ENCODE peak calls at places on chromosome 2, in five cellular contexts. U, N, D, E and Q are unnamed samples.

GRCh38 chr2:58871469-58872142 is 630.5 kb upstream of the FANCL start:
- DNase-seq in N (no peak), U (no peak), E (no peak), D (no peak), Q (no peak)

GRCh38 chr2:17646838-17647701 is 106.5 kb downstream of the SMC6 start:
- DNase-seq in D (peak), E (no peak), U (no peak), N (no peak), Q (no peak)

GRCh38 chr2:205850611-205851010 is 168.3 kb downstream of the NRP2 start:
- DNase-seq in U (no peak), E (no peak), N (no peak), D (no peak), Q (no peak)

GRCh38 chr2:221850076-221850475 is 278.0 kb upstream of the EPHA4 start:
- DNase-seq in N (no peak), E (no peak), U (no peak), D (no peak), Q (no peak)

GRCh38 chr2:19863303-19864041 is 38.3 kb downstream of the TTC32 start:
- DNase-seq in E (peak), D (peak), N (peak), U (peak), Q (peak)

GRCh38 chr2:211401328-211401727 is 844.9 kb downstream of the CPS1 start:
- DNase-seq in D (no peak), N (no peak), U (no peak), E (no peak), Q (no peak)

GRCh38 chr2:196592912-196593881 is 46.3 kb upstream of the CCDC150 start:
- DNase-seq in E (no peak), U (no peak), N (peak), D (peak), Q (peak)

GRCh38 chr2:182895798-182896197 is 29.4 kb upstream of the FRZB start:
- DNase-seq in U (no peak), N (no peak), D (no peak), E (no peak), Q (no peak)

GRCh38 chr2:169743549-169743948 is 9.9 kb downstream of the KLHL23 start:
- DNase-seq in N (no peak), D (no peak), E (no peak), U (no peak), Q (no peak)

GRCh38 chr2:201008000-201008829 is 44.8 kb upstream of the ORC2 start:
- DNase-seq in U (no peak), E (no peak), N (no peak), D (peak), Q (no peak)

GRCh38 chr2:202135111-202135874 is 62.2 kb downstream of the KIAA2012 start:
- DNase-seq in E (peak), N (no peak), D (peak), U (no peak), Q (peak)

GRCh38 chr2:46914578-46915230 is 902 bp downstream of the MCFD2 start:
- DNase-seq in U (no peak), E (no peak), D (no peak), N (no peak), Q (no peak)

GRCh38 chr2:233051241-233052149 is 8.6 kb upstream of the INPP5D start:
- DNase-seq in E (peak), U (no peak), D (no peak), N (peak), Q (peak)

GRCh38 chr2:133434962-133435668 is 133.1 kb downstream of the NCKAP5 start:
- DNase-seq in U (no peak), E (no peak), N (no peak), D (no peak), Q (peak)

GRCh38 chr2:232979871-232980461 is 33.1 kb downstream of the NGEF start:
- DNase-seq in E (no peak), U (no peak), N (no peak), D (peak), Q (no peak)

GRCh38 chr2:190782264-190782663 is 98.4 kb upstream of the GLS start:
- DNase-seq in D (no peak), U (no peak), E (no peak), N (no peak), Q (no peak)

GRCh38 chr2:196234672-196235071 is 63.3 kb upstream of the STK17B start:
- DNase-seq in U (peak), N (no peak), D (no peak), E (no peak), Q (no peak)

GRCh38 chr2:140376686-140377085 is 1596.5 kb upstream of the NXPH2 start:
- DNase-seq in N (no peak), E (no peak), U (no peak), D (no peak), Q (no peak)

GRCh38 chr2:149084924-149085795 is 46.7 kb downstream of the LYPD6B start:
- DNase-seq in U (peak), N (no peak), E (no peak), D (no peak), Q (no peak)

GRCh38 chr2:45944075-45944474 is 292.6 kb downstream of the PRKCE start:
- DNase-seq in N (no peak), E (no peak), D (no peak), U (no peak), Q (no peak)

GRCh38 chr2:167353605-167354280 is 465.5 kb downstream of the XIRP2 start:
- DNase-seq in E (no peak), D (no peak), N (no peak), U (no peak), Q (no peak)

GRCh38 chr2:237600205-237600846 is 9.8 kb upstream of the RAB17 start:
- DNase-seq in D (no peak), N (no peak), E (no peak), U (no peak), Q (peak)

GRCh38 chr2:8572712-8573233 is 109.1 kb upstream of the ID2 start:
- DNase-seq in D (no peak), E (no peak), U (no peak), N (peak), Q (no peak)

GRCh38 chr2:144509548-144510205 is 10.2 kb downstream of the ZEB2 start:
- DNase-seq in U (no peak), D (no peak), N (no peak), E (no peak), Q (no peak)

GRCh38 chr2:44895061-44895460 is 46.4 kb upstream of the SIX3 start:
- DNase-seq in D (no peak), U (no peak), E (no peak), N (no peak), Q (no peak)

GRCh38 chr2:110740747-110741349 is 8.5 kb downstream of the ACOXL start:
- DNase-seq in N (no peak), U (no peak), E (no peak), D (no peak), Q (no peak)

GRCh38 chr2:73939419-73939818 is 12.7 kb downstream of the DGUOK start:
- DNase-seq in N (peak), U (no peak), E (peak), D (no peak), Q (peak)

GRCh38 chr2:197972017-197972416 is 167.6 kb downstream of the PLCL1 start:
- DNase-seq in U (no peak), E (no peak), D (peak), N (no peak), Q (peak)

GRCh38 chr2:238585836-238586821 is 159.4 kb downstream of the ASB1 start:
- DNase-seq in E (no peak), U (no peak), D (no peak), N (peak), Q (no peak)

GRCh38 chr2:57934659-57935058 is 111.9 kb upstream of the VRK2 start:
- DNase-seq in N (no peak), E (no peak), U (no peak), D (no peak), Q (no peak)

GRCh38 chr2:112542974-112543760 is 902 bp downstream of the POLR1B start:
- DNase-seq in N (no peak), D (peak), U (no peak), E (no peak), Q (no peak)

GRCh38 chr2:37643102-37644078 is 28.1 kb downstream of the CDC42EP3 start:
- DNase-seq in N (no peak), D (no peak), U (no peak), E (no peak), Q (no peak)

GRCh38 chr2:98416760-98417159 is 27.9 kb upstream of the INPP4A start:
- DNase-seq in D (no peak), N (no peak), U (no peak), E (no peak), Q (no peak)

GRCh38 chr2:156537147-156537546 is 101.0 kb downstream of the GPD2 start:
- DNase-seq in N (no peak), E (no peak), U (no peak), D (no peak), Q (no peak)

GRCh38 chr2:95388091-95388692 is 14.3 kb upstream of the FAHD2A start:
- DNase-seq in E (no peak), U (no peak), N (peak), D (peak), Q (no peak)

GRCh38 chr2:148058641-148059040 is 37.8 kb downstream of the MBD5 start:
- DNase-seq in U (no peak), D (no peak), N (no peak), E (no peak), Q (no peak)

GRCh38 chr2:109609352-109610024 is 4.3 kb downstream of the SEPTIN10 start:
- DNase-seq in U (no peak), D (no peak), N (no peak), E (no peak), Q (no peak)

GRCh38 chr2:159432610-159433009 is 146.1 kb upstream of the WDSUB1 start:
- DNase-seq in E (no peak), N (no peak), D (no peak), U (no peak), Q (no peak)

GRCh38 chr2:129233166-129233565 is 746.3 kb upstream of the RAB6C start:
- DNase-seq in D (no peak), N (no peak), E (no peak), U (no peak), Q (no peak)

GRCh38 chr2:129231924-129232323 is 747.5 kb upstream of the RAB6C start:
- DNase-seq in D (no peak), N (no peak), E (no peak), U (no peak), Q (no peak)

GRCh38 chr2:129229830-129230441 is 749.5 kb upstream of the RAB6C start:
- DNase-seq in E (no peak), U (no peak), D (no peak), N (no peak), Q (no peak)

GRCh38 chr2:129236601-129237000 is 742.9 kb upstream of the RAB6C start:
- DNase-seq in U (no peak), E (no peak), N (no peak), D (no peak), Q (no peak)

GRCh38 chr2:129233751-129234406 is 745.6 kb upstream of the RAB6C start:
- DNase-seq in D (no peak), N (no peak), E (no peak), U (no peak), Q (no peak)
- TF ChIP-seq CTCF in D (no peak), N (no peak), E (no peak), U (no peak), Q (peak)

GRCh38 chr2:26716769-26717168 is 24.2 kb downstream of the KCNK3 start:
- DNase-seq in U (no peak), D (no peak), N (no peak), E (no peak), Q (no peak)
- H3K4me3 ChIP-seq in U (no peak), D (no peak), N (no peak), E (no peak), Q (no peak)

GRCh38 chr2:42105330-42106256 is 57.8 kb downstream of the PKDCC start:
- DNase-seq in D (peak), N (peak), U (no peak), E (peak), Q (no peak)
- H3K27ac ChIP-seq in D (peak), N (peak), U (peak), E (peak), Q (peak)

GRCh38 chr2:189519631-189520387 is 60.8 kb downstream of the SLC40A1 start:
- DNase-seq in U (no peak), D (no peak), N (no peak), E (no peak), Q (no peak)

GRCh38 chr2:189517847-189518535 is 62.6 kb downstream of the SLC40A1 start:
- DNase-seq in N (no peak), D (no peak), E (no peak), U (no peak), Q (no peak)

GRCh38 chr2:189524746-189525145 is 55.8 kb downstream of the SLC40A1 start:
- DNase-seq in U (no peak), E (no peak), D (no peak), N (no peak), Q (no peak)

GRCh38 chr2:189522435-189523151 is 58.0 kb downstream of the SLC40A1 start:
- DNase-seq in D (peak), N (no peak), U (no peak), E (no peak), Q (peak)

DNA sequence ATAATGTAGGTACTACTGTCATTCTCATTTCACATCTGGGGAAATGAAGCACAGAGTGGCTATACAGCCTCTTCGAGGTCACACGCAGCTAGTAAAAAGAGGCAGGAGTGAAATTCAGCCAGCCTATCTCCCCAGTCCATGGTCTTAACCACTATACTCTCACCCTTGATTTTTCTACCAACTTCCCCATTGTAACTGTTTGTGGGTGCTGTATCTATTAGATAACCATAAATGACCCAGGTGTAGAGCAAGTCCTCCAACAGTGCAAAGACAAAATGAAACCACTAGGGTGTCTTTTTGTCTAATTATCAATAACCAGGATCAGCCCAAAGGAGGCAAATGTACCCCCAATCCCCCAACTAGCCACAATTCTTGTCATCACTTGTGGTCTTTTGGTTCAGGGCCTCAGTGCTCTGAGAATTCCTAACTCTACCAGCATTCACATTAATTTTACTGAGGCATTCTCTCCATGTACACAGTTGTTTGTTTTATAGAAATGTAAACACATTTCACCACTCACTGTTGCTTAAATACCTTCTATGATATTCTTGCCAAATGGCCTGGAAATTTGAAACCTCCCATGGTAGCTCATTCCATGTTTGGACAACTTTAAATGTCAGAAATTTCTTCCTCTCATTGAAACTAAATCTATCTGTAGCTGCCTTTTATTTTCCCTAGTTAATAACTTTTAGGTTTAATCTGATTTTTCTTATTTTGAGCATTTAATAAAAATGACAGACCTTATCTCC is 58.7 kb downstream of the SLC40A1 start:
- DNase-seq in E (no peak), U (no peak), N (no peak), D (no peak), Q (no peak)
- TF ChIP-seq CTCF in E (no peak), U (no peak), N (no peak), D (no peak), Q (no peak)